ENCODE peak calls at places on chromosome 4, in five cellular contexts. One of them, this sample, is unnamed. For H3K27me3, the result is how much of the 10 kb centered on the place peaks cover.

GRCh38 chr4:67545996-67546356 is 673 bp upstream of the CENPC start:
- DNase-seq in uterus: no peak
- DNase-seq in psoas muscle: no peak
- DNase-seq in CD8-positive, alpha-beta memory T cell: no peak
- DNase-seq in IMR-90: no peak
- DNase-seq in this sample: no peak

GRCh38 chr4:80419946-80420345 is 84.4 kb downstream of the CFAP299 start:
- DNase-seq in uterus: no peak
- DNase-seq in psoas muscle: no peak
- DNase-seq in CD8-positive, alpha-beta memory T cell: no peak
- DNase-seq in IMR-90: no peak
- DNase-seq in this sample: no peak

GRCh38 chr4:36332023-36332781 is 50.8 kb downstream of the DTHD1 start:
- DNase-seq in uterus: no peak
- DNase-seq in psoas muscle: no peak
- DNase-seq in CD8-positive, alpha-beta memory T cell: no peak
- DNase-seq in IMR-90: no peak
- DNase-seq in this sample: no peak

GRCh38 chr4:25343671-25344070 is 31.1 kb downstream of the ZCCHC4 start:
- DNase-seq in uterus: no peak
- DNase-seq in psoas muscle: no peak
- DNase-seq in CD8-positive, alpha-beta memory T cell: no peak
- DNase-seq in IMR-90: peak
- DNase-seq in this sample: no peak

GRCh38 chr4:76977731-76978350 is 28.3 kb downstream of the SEPTIN11 start:
- DNase-seq in uterus: no peak
- DNase-seq in psoas muscle: no peak
- DNase-seq in CD8-positive, alpha-beta memory T cell: no peak
- DNase-seq in IMR-90: peak
- DNase-seq in this sample: no peak

GRCh38 chr4:34250562-34250961 is 1993.8 kb downstream of the ARAP2 start:
- DNase-seq in uterus: no peak
- DNase-seq in psoas muscle: no peak
- DNase-seq in CD8-positive, alpha-beta memory T cell: no peak
- DNase-seq in IMR-90: peak
- DNase-seq in this sample: no peak

GRCh38 chr4:187171731-187172339 is 448.2 kb upstream of the FAT1 start:
- DNase-seq in uterus: no peak
- DNase-seq in psoas muscle: no peak
- DNase-seq in CD8-positive, alpha-beta memory T cell: no peak
- DNase-seq in IMR-90: peak
- DNase-seq in this sample: no peak

GRCh38 chr4:26141916-26142638 is 178.7 kb upstream of the RBPJ start:
- DNase-seq in uterus: peak
- DNase-seq in psoas muscle: peak
- DNase-seq in CD8-positive, alpha-beta memory T cell: no peak
- DNase-seq in IMR-90: peak
- DNase-seq in this sample: peak

GRCh38 chr4:6095023-6095817 is 77.0 kb upstream of the C4orf50 start:
- DNase-seq in uterus: no peak
- DNase-seq in psoas muscle: no peak
- DNase-seq in CD8-positive, alpha-beta memory T cell: no peak
- DNase-seq in IMR-90: peak
- DNase-seq in this sample: no peak

GRCh38 chr4:124053872-124054538 is 657.4 kb downstream of the SPRY1 start:
- DNase-seq in uterus: no peak
- DNase-seq in psoas muscle: no peak
- DNase-seq in CD8-positive, alpha-beta memory T cell: no peak
- DNase-seq in IMR-90: peak
- DNase-seq in this sample: no peak

GRCh38 chr4:1510931-1511330 is 104.7 kb upstream of the NKX1-1 start:
- DNase-seq in uterus: no peak
- DNase-seq in psoas muscle: peak
- DNase-seq in CD8-positive, alpha-beta memory T cell: no peak
- DNase-seq in IMR-90: no peak
- DNase-seq in this sample: no peak

GRCh38 chr4:11073621-11074051 is 355.1 kb downstream of the HS3ST1 start:
- DNase-seq in uterus: no peak
- DNase-seq in psoas muscle: peak
- DNase-seq in CD8-positive, alpha-beta memory T cell: no peak
- DNase-seq in IMR-90: no peak
- DNase-seq in this sample: peak

GRCh38 chr4:122960298-122960985 is 38.0 kb upstream of the NUDT6 start:
- DNase-seq in uterus: no peak
- DNase-seq in psoas muscle: no peak
- DNase-seq in CD8-positive, alpha-beta memory T cell: no peak
- DNase-seq in IMR-90: peak
- DNase-seq in this sample: no peak

GRCh38 chr4:150581611-150582010 is 340 bp upstream of the MAB21L2 start:
- DNase-seq in uterus: no peak
- DNase-seq in psoas muscle: no peak
- DNase-seq in CD8-positive, alpha-beta memory T cell: no peak
- DNase-seq in IMR-90: peak
- DNase-seq in this sample: no peak

GRCh38 chr4:75207902-75208301 is 275.0 kb downstream of the PARM1 start:
- DNase-seq in uterus: no peak
- DNase-seq in psoas muscle: no peak
- DNase-seq in CD8-positive, alpha-beta memory T cell: no peak
- DNase-seq in IMR-90: no peak
- DNase-seq in this sample: no peak

GRCh38 chr4:148563684-148564083 is 121.5 kb upstream of the NR3C2 start:
- DNase-seq in uterus: no peak
- DNase-seq in psoas muscle: no peak
- DNase-seq in CD8-positive, alpha-beta memory T cell: no peak
- DNase-seq in IMR-90: no peak
- DNase-seq in this sample: no peak

GRCh38 chr4:149223659-149224058 is 592.0 kb downstream of the IQCM start:
- DNase-seq in uterus: no peak
- DNase-seq in psoas muscle: no peak
- DNase-seq in CD8-positive, alpha-beta memory T cell: no peak
- DNase-seq in IMR-90: peak
- DNase-seq in this sample: no peak

GRCh38 chr4:25875281-25875745 is 12.5 kb upstream of the SEL1L3 start:
- DNase-seq in uterus: no peak
- DNase-seq in psoas muscle: no peak
- DNase-seq in CD8-positive, alpha-beta memory T cell: no peak
- DNase-seq in IMR-90: no peak
- DNase-seq in this sample: no peak

GRCh38 chr4:54227261-54228063 is 1.6 kb upstream of the PDGFRA start:
- DNase-seq in uterus: no peak
- DNase-seq in psoas muscle: no peak
- DNase-seq in CD8-positive, alpha-beta memory T cell: no peak
- DNase-seq in IMR-90: peak
- DNase-seq in this sample: no peak

GRCh38 chr4:173696551-173696950 is 166.5 kb upstream of the HAND2 start:
- DNase-seq in uterus: no peak
- DNase-seq in psoas muscle: no peak
- DNase-seq in CD8-positive, alpha-beta memory T cell: no peak
- DNase-seq in IMR-90: no peak
- DNase-seq in this sample: no peak

GRCh38 chr4:82181789-82182188 is 192.0 kb downstream of the HNRNPD start:
- DNase-seq in uterus: no peak
- DNase-seq in psoas muscle: no peak
- DNase-seq in CD8-positive, alpha-beta memory T cell: no peak
- DNase-seq in IMR-90: no peak
- DNase-seq in this sample: no peak

DNA sequence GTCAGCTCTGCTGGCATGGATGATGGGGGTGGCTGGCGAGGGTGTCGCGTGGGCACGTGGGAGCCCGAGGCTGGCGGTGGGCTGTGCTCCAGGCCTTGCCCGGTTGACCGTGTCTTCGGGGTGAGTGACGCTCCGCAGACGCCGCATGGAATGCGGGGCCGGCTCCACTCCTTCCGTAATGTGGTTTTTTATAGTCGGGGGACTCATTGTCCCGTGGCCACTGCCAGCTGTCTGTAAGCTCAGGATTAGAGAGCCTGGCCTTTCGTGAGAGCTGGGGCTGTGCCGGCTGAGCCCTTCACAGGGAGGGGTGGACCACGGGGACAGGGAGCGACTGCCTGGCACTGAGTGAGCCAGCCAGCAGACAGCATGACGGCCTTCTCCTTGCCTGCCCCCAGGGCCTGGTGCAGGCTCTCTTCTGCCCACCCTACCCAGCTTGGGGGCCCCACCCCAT is 20.4 kb downstream of the DOK7 start:
- DNase-seq in uterus: no peak
- DNase-seq in psoas muscle: peak
- DNase-seq in CD8-positive, alpha-beta memory T cell: no peak
- DNase-seq in IMR-90: no peak
- DNase-seq in this sample: peak
- H3K27me3 ChIP-seq in uterus: under half
- H3K27me3 ChIP-seq in psoas muscle: under half
- H3K27me3 ChIP-seq in CD8-positive, alpha-beta memory T cell: under half
- H3K27me3 ChIP-seq in IMR-90: half or more
- H3K27me3 ChIP-seq in this sample: half or more

GRCh38 chr4:146641762-146642161 is 3.1 kb downstream of the POU4F2 start:
- DNase-seq in uterus: no peak
- DNase-seq in psoas muscle: no peak
- DNase-seq in CD8-positive, alpha-beta memory T cell: no peak
- DNase-seq in IMR-90: no peak
- DNase-seq in this sample: no peak
- H3K27me3 ChIP-seq in uterus: under half
- H3K27me3 ChIP-seq in psoas muscle: under half
- H3K27me3 ChIP-seq in CD8-positive, alpha-beta memory T cell: under half
- H3K27me3 ChIP-seq in IMR-90: under half
- H3K27me3 ChIP-seq in this sample: half or more

DNA sequence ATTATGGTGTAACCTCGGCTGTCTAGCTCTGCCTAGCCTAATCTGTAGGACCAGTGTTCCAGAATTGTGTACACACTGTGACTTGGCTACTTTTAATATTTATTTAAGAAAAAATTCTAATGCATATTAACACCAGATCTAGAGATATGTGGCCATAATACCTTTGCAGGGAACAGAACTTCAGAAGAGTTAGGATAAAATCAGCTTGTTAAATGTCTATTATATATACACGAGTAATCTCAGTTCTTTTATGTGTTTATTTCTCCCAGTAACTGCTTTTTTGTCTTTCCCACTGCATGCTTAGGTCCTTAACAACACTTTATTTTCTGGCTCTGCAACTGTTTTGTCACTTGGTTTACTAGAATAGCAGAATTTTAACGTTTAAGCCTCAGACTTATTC is 145.1 kb upstream of the SPOCK3 start:
- DNase-seq in uterus: no peak
- DNase-seq in psoas muscle: no peak
- DNase-seq in CD8-positive, alpha-beta memory T cell: no peak
- DNase-seq in IMR-90: no peak
- DNase-seq in this sample: no peak
- H3K27me3 ChIP-seq in uterus: under half
- H3K27me3 ChIP-seq in psoas muscle: under half
- H3K27me3 ChIP-seq in CD8-positive, alpha-beta memory T cell: under half
- H3K27me3 ChIP-seq in IMR-90: under half
- H3K27me3 ChIP-seq in this sample: under half

GRCh38 chr4:107216379-107216778 is 180.3 kb upstream of the DKK2 start:
- DNase-seq in uterus: no peak
- DNase-seq in psoas muscle: no peak
- DNase-seq in CD8-positive, alpha-beta memory T cell: no peak
- DNase-seq in IMR-90: no peak
- DNase-seq in this sample: no peak

GRCh38 chr4:107213880-107214279 is 177.8 kb upstream of the DKK2 start:
- DNase-seq in uterus: no peak
- DNase-seq in psoas muscle: no peak
- DNase-seq in CD8-positive, alpha-beta memory T cell: no peak
- DNase-seq in IMR-90: peak
- DNase-seq in this sample: no peak

GRCh38 chr4:107215222-107215621 is 179.1 kb upstream of the DKK2 start:
- DNase-seq in uterus: no peak
- DNase-seq in psoas muscle: no peak
- DNase-seq in CD8-positive, alpha-beta memory T cell: no peak
- DNase-seq in IMR-90: no peak
- DNase-seq in this sample: no peak

GRCh38 chr4:107220976-107221375 is 184.9 kb upstream of the DKK2 start:
- DNase-seq in uterus: no peak
- DNase-seq in psoas muscle: no peak
- DNase-seq in CD8-positive, alpha-beta memory T cell: no peak
- DNase-seq in IMR-90: no peak
- DNase-seq in this sample: no peak

DNA sequence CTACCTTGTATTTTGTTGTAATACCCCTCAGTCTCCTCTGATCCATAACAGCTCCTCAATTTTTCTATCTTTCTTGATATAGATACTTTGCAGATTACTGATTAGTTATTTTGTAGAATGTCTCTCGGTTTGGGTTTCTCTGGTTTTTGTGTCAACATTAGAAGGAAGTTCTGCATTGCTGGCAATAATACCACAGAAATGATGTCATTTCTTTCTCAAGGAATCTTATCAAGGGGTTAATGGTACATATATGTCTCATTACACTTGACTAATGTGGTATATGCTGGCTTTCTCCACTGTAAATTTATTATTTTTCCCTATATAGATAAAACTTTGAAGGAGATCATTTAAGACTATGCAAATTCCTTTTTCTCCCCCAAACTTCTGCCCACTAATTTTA is 183.6 kb upstream of the DKK2 start:
- DNase-seq in uterus: no peak
- DNase-seq in psoas muscle: no peak
- DNase-seq in CD8-positive, alpha-beta memory T cell: no peak
- DNase-seq in IMR-90: peak
- DNase-seq in this sample: no peak
- H3K27me3 ChIP-seq in uterus: under half
- H3K27me3 ChIP-seq in psoas muscle: under half
- H3K27me3 ChIP-seq in CD8-positive, alpha-beta memory T cell: under half
- H3K27me3 ChIP-seq in IMR-90: under half
- H3K27me3 ChIP-seq in this sample: under half

GRCh38 chr4:41701961-41702360 is 46.6 kb downstream of the PHOX2B start:
- DNase-seq in uterus: no peak
- DNase-seq in psoas muscle: no peak
- DNase-seq in CD8-positive, alpha-beta memory T cell: no peak
- DNase-seq in IMR-90: no peak
- DNase-seq in this sample: no peak
- H3K27me3 ChIP-seq in uterus: under half
- H3K27me3 ChIP-seq in psoas muscle: under half
- H3K27me3 ChIP-seq in CD8-positive, alpha-beta memory T cell: under half
- H3K27me3 ChIP-seq in IMR-90: under half
- H3K27me3 ChIP-seq in this sample: under half

DNA sequence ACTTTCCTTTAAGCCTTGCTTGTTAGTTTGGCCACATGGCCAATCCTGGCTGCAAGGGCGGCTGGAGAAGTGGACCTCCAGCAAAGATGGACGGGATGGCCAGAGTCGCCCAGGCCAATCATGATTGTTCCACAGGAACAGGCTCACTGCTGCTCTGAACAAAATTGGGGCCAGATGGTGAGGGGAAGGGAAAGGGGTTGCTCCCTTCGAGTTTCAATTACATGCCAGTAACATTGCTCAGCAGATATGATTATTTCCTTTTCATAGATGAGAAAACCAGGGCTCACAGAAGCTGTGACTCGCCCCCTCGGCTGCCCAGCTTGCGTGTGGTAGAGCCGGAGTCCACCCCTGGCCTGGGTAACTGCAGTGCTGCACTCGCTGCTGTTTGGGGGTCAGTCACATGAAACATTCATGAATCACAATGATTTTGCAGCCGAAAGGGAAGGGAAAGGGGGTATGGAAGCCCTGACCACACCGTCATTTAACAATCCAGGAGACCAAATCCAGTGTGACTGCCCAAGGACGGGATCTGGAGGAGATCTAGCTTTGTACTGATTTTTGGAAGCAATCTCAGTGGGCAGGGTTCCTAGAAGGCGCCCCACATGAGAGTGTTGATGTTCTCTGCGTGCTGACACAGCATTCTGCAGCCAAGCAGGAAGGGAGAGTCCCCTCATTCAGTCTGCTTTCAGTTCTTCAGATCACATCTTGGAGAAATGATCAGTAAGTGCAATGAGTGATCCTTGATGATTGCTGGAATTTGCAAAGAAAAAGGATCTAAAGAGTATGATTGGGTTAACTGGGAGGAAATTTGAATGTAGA is 77.3 kb upstream of the MSX1 start:
- DNase-seq in uterus: no peak
- DNase-seq in psoas muscle: no peak
- DNase-seq in CD8-positive, alpha-beta memory T cell: no peak
- DNase-seq in IMR-90: peak
- DNase-seq in this sample: no peak
- H3K27me3 ChIP-seq in uterus: under half
- H3K27me3 ChIP-seq in psoas muscle: under half
- H3K27me3 ChIP-seq in CD8-positive, alpha-beta memory T cell: under half
- H3K27me3 ChIP-seq in IMR-90: under half
- H3K27me3 ChIP-seq in this sample: under half